ENCODE peak calls at places on chromosomes 1 and 21, in six cellular contexts. Z is prostate gland, O is pancreas, H is transverse colon, I is B cell, R is kidney epithelial cell. N is an unnamed sample.

GRCh38 chr1:109777980-109778625 is 14.4 kb upstream of the EPS8L3 start:
- DNase-seq in Z (no peak), O (no peak), H (peak; percentile 5), I (no peak), R (no peak), N (no peak)

GRCh38 chr1:161209790-161210409 is 5.2 kb upstream of the FCER1G start:
- DNase-seq in Z (peak; percentile 52), O (peak; percentile 78), H (peak; percentile 76), I (peak; percentile 72), R (no peak), N (peak; percentile 73)

GRCh38 chr1:225766967-225767413 is 10.6 kb upstream of the SRP9 start:
- DNase-seq in Z (no peak), O (no peak), H (peak; percentile 33), I (no peak), R (no peak), N (no peak)

GRCh38 chr1:186375929-186376330 is 292 bp downstream of the ODR4 start:
- DNase-seq in Z (no peak), O (no peak), H (no peak), I (no peak), R (peak; percentile 23), N (no peak)

GRCh38 chr1:42173961-42174715 is 9.6 kb upstream of the GUCA2A start:
- DNase-seq in Z (peak; percentile 97), O (no peak), H (no peak), I (no peak), R (no peak), N (no peak)

GRCh38 chr1:55310517-55310927 is 95.4 kb upstream of the USP24 start:
- DNase-seq in Z (no peak), O (no peak), H (no peak), I (no peak), R (peak; percentile 89), N (no peak)

GRCh38 chr1:88737338-88737927 is 53.4 kb downstream of the PKN2 start:
- DNase-seq in Z (no peak), O (no peak), H (no peak), I (no peak), R (no peak), N (no peak)

GRCh38 chr21:38909109-38909508 is 103.4 kb downstream of the ETS2 start:
- DNase-seq in Z (no peak), O (no peak), H (no peak), I (no peak), R (no peak), N (no peak)

GRCh38 chr1:67294836-67295622 is 12.6 kb upstream of the IL12RB2 start:
- DNase-seq in Z (no peak), O (no peak), H (no peak), I (no peak), R (no peak), N (no peak)

GRCh38 chr1:174352117-174352516 is 95.6 kb upstream of the GPR52 start:
- DNase-seq in Z (no peak), O (no peak), H (no peak), I (no peak), R (peak; percentile 9), N (no peak)

DNA sequence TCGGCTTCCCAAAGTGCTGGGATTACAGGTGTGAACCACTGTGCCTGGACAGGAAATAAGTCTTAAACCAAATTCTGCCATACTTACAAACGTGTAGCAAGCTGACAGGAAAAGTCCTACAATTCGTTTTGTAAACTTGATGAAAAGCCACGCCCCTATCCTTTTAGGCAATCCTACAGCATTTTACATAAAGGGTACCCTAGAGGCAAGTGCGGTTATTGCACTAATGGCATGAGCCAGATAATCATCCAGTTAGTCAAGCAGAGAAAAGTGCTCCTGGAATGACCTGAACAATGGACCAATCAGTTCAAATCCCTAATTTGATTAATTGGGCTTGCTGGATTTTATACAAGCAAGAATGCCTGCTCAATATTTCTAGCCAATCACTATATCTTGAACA is 338.2 kb downstream of the KIF26B start:
- DNase-seq in Z (no peak), O (no peak), H (no peak), I (no peak), R (no peak), N (no peak)
- TF ChIP-seq CTCF in Z (no peak), O (no peak), H (no peak), I (no peak), R (peak; percentile 7), N (no peak)

DNA sequence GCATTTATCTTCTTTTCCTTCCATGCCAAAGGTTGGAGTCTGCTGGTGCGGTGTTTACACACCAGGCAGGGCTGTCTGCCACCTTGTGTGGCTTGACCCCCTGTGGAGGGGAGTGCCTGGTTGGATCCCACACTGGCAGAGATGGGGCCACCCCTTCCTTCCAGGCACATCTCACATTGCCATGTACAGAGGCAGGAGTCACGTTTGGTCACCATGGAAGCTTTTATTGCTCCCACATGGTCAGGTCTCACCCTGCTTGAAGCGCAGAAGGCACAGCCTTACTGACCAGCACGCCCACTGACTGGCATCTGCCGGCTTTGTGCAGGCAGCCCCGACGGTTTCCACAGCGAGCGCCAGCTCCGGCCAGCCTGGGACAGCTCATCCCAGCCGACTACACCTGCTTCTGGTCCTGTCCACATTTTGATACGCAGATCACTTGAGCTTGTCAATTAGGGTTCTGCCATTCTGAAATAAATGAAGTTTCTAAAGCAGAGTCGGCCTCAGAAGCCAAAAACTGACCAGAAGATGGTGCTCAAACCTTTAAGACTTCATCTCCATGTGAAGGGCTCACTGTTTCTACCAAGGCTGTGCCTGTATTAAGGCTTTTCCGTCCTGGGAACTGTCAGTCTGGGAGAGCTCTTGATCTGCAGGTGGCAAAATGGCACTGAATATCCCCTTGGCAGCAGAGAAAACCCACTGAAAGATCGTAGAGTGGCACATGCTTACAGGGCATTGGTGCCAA is 35.6 kb upstream of the EPHA8 start:
- DNase-seq in Z (no peak), O (no peak), H (no peak), I (no peak), R (no peak), N (no peak)
- TF ChIP-seq CTCF in Z (no peak), O (no peak), H (no peak), I (no peak), R (no peak), N (no peak)

GRCh38 chr1:155196103-155196892 is 11.4 kb downstream of the THBS3 start:
- DNase-seq in Z (no peak), O (no peak), H (no peak), I (no peak), R (no peak), N (no peak)
- TF ChIP-seq CTCF in Z (no peak), O (no peak), H (no peak), I (no peak), R (no peak), N (no peak)

GRCh38 chr1:234601217-234602017 is 8.6 kb downstream of the IRF2BP2 start:
- DNase-seq in Z (no peak), O (no peak), H (peak; percentile 42), I (peak; percentile 42), R (no peak), N (peak; percentile 62)

GRCh38 chr1:234598974-234599616 is 10.9 kb downstream of the IRF2BP2 start:
- DNase-seq in Z (no peak), O (no peak), H (peak; percentile 56), I (no peak), R (no peak), N (no peak)

GRCh38 chr1:234597894-234598293 is 12.1 kb downstream of the IRF2BP2 start:
- DNase-seq in Z (no peak), O (no peak), H (peak; percentile 74), I (peak; percentile 61), R (no peak), N (peak; percentile 64)

GRCh38 chr1:234600418-234601216 is 9.4 kb downstream of the IRF2BP2 start:
- DNase-seq in Z (no peak), O (no peak), H (peak; percentile 64), I (no peak), R (no peak), N (peak; percentile 56)

DNA sequence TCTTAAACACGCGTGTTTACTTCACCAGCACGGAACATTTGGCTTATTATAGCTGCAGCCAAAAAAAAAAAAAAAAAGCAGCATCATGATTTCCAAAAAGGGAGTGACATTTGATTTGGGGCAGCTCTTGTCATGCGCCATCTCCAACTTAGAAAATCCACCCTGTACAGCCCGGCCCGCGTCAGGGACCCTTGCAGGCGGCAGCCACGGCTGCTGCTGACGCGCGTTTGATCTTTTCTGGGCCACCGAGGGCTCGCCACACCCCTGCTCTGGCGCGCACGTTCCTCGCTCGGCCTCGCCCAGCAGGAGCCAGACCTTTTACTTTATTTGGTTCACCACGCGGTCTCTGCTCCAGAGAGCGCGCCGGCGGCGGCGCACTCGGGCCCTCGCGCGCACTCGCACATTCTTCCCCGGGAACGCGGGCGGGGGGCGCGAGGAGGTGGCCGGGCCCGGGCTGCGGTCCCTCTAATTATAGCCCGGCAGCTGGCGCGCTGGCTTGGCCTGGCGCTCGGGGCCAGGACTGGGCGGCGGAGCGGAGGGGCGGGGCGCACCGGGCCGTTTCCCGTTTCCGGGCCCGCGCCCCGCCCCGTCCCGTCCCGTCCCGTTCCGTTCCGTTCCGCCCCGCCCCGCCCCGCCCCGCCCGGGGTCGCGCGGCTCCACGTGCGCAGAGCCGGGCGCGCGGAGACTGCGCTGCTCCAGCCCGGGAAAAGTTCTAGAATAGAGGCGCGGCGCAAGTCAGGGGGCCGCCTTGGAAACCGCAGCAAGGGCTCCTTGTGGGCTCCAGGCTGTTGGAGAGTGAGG is 10.2 kb downstream of the IRF2BP2 start:
- DNase-seq in Z (peak; percentile 80), O (peak; percentile 87), H (peak; percentile 92), I (peak; percentile 87), R (no peak), N (peak; percentile 90)
- TF ChIP-seq CTCF in Z (no peak), O (no peak), H (peak; percentile 24), I (no peak), R (no peak), N (no peak)

GRCh38 chr1:79052829-79053449 is 46.4 kb upstream of the ADGRL4 start:
- DNase-seq in Z (no peak), O (no peak), H (no peak), I (peak; percentile 14), R (no peak), N (peak; percentile 17)
- TF ChIP-seq CTCF in Z (no peak), O (no peak), H (no peak), I (no peak), R (no peak), N (no peak)

DNA sequence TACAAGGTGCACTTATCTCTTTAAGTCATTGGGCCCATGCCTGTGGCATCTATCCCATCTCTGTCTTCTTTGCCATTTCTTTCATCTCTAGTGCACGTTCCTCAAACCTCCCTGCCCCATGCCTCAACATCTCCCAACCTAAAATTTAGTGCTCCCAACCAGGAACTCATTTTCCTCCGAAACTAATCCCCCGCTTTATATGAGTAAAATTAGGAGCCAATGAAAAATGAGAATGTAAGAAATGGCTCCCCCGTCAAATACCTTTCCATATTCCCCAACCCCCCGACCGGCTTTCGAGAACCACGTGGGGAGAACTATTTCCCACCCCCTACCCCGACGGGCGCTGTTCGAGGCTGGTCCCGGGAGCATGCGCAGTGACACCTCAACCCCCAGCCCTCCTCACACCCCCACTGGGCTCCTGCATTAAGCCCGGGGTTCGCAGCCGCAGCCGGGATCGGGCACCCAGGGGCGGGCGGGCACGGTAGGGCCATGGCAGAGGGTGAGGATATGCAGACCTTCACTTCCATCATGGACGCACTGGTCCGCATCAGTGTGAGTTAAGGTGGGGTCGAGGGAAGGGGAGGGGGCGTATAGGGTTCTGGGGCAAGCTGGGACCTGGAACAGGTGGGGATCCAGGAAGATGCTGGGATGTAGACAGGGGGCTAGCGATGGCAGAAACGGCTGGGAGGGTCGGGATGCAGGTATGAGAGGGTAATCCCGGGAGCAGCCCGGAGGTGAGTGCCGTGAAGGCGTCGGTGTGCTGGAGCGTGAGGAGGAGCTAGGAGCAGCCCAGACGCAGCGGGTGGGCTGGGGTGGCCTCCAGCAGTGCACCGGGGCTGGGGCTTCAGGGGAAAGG is at the start of gene TRIM46:
- DNase-seq in Z (no peak), O (peak; percentile 33), H (peak; percentile 42), I (peak; percentile 79), R (no peak), N (peak; percentile 81)
- TF ChIP-seq CTCF in Z (no peak), O (no peak), H (no peak), I (peak; percentile 53), R (no peak), N (no peak)

GRCh38 chr1:52598729-52599128 is 3.4 kb upstream of the GPX7 start:
- DNase-seq in Z (no peak), O (no peak), H (no peak), I (no peak), R (no peak), N (no peak)
- TF ChIP-seq CTCF in Z (no peak), O (no peak), H (no peak), I (no peak), R (no peak), N (no peak)

N was measured in GM20000.